ENCODE peak calls at places on chromosomes 13 and 19, in ten cellular contexts. F is immature natural killer cell, O is EH, P is T-helper 17 cell, C is HS-27A, Y is NCI-H1092 treated with DMSO at 0.1 percent for 48 hours, T is MV-4-11, R is ACHN, N is ureter, S is left lung. B is an unnamed sample.

GRCh38 chr13:43805071-43805468 is 18.3 kb upstream of the ENOX1 start:
- DNase-seq in S (no peak), P (no peak), C (no peak), Y (no peak), F (no peak), N (no peak), O (peak), T (peak), R (peak), B (peak)

GRCh38 chr19:4390862-4391693 is 9.3 kb downstream of the SH3GL1 start:
- DNase-seq in P (no peak), T (no peak), R (no peak), N (no peak), O (no peak), Y (no peak), F (no peak), S (no peak), C (no peak), B (peak)

GRCh38 chr13:91148098-91148497 is 199.4 kb upstream of the MIR17HG start:
- DNase-seq in T (no peak), S (no peak), N (no peak), F (no peak), Y (no peak), P (no peak), C (no peak), R (no peak), O (no peak), B (no peak)

GRCh38 chr19:7386308-7386707 is 37.6 kb downstream of the ARHGEF18 start:
- DNase-seq in R (no peak), O (peak), Y (no peak), F (no peak), T (no peak), N (no peak), P (no peak), S (no peak), C (no peak), B (peak)

GRCh38 chr19:16373539-16373938 is 48.9 kb downstream of the KLF2 start:
- DNase-seq in T (no peak), P (no peak), Y (no peak), C (peak), F (no peak), S (peak), O (peak), R (peak), N (no peak), B (peak)

GRCh38 chr19:55809381-55810058 is 22.3 kb downstream of the NLRP11 start:
- DNase-seq in F (peak), T (peak), Y (peak), N (no peak), S (peak), C (peak), R (peak), O (peak), P (no peak), B (peak)

GRCh38 chr19:3243851-3244700 is 19.6 kb downstream of the CELF5 start:
- DNase-seq in C (no peak), S (no peak), R (peak), T (peak), O (peak), N (no peak), Y (no peak), P (no peak), F (no peak), B (peak)

GRCh38 chr13:47632311-47632710 is 368.8 kb downstream of the SUCLA2 start:
- DNase-seq in C (no peak), F (no peak), R (no peak), P (no peak), O (no peak), N (no peak), S (peak), Y (no peak), T (no peak), B (no peak)

GRCh38 chr13:112397108-112397507 is 21.0 kb downstream of the SPACA7 start:
- DNase-seq in C (no peak), S (peak), T (no peak), P (no peak), R (no peak), F (no peak), O (no peak), N (no peak), Y (no peak), B (no peak)

B was measured in ELR.